ENCODE peak calls at places on chromosomes 1 and 21, in five cellular contexts. D, K, C, F and B are unnamed samples.
A peak's percentile ranks its signal among the peaks of the same experiment; 100 is the strongest.

GRCh38 chr1:245810181-245810727 is 655.5 kb downstream of the KIF26B start:
- DNase-seq in D (peak; percentile 22), K (no peak), C (no peak), F (peak; percentile 25), B (no peak)

GRCh38 chr1:194104247-194104844 is 917.9 kb upstream of the B3GALT2 start:
- DNase-seq in D (no peak), K (no peak), C (no peak), F (no peak), B (no peak)

GRCh38 chr21:41970751-41971653 is 17.2 kb upstream of the C2CD2 start:
- DNase-seq in D (no peak), K (no peak), C (no peak), F (no peak), B (no peak)

GRCh38 chr1:98355656-98356384 is 305.7 kb upstream of the SNX7 start:
- DNase-seq in D (no peak), K (no peak), C (no peak), F (peak; percentile 74), B (no peak)

GRCh38 chr1:183760661-183761060 is 44.3 kb upstream of the RGL1 start:
- DNase-seq in D (no peak), K (no peak), C (no peak), F (no peak), B (no peak)

GRCh38 chr1:3905953-3906671 is 6.0 kb upstream of the C1orf174 start:
- DNase-seq in D (no peak), K (no peak), C (no peak), F (no peak), B (no peak)

GRCh38 chr21:45589686-45590245 is 47.5 kb upstream of the SLC19A1 start:
- DNase-seq in D (no peak), K (no peak), C (no peak), F (no peak), B (no peak)

GRCh38 chr1:230382060-230382491 is 44.1 kb downstream of the PGBD5 start:
- DNase-seq in D (peak; percentile 65), K (peak; percentile 37), C (no peak), F (peak; percentile 72), B (peak; percentile 21)

GRCh38 chr1:205541161-205541886 is 36.9 kb downstream of the CDK18 start:
- DNase-seq in D (no peak), K (no peak), C (no peak), F (no peak), B (no peak)

GRCh38 chr1:53681647-53682368 is 57.2 kb downstream of the GLIS1 start:
- DNase-seq in D (peak; percentile 32), K (peak; percentile 86), C (no peak), F (peak; percentile 71), B (peak; percentile 70)

GRCh38 chr21:41369915-41370839 is 8.3 kb downstream of the MX2 start:
- DNase-seq in D (no peak), K (no peak), C (no peak), F (no peak), B (no peak)

GRCh38 chr21:44496900-44497550 is 41.7 kb downstream of the LRRC3 start:
- DNase-seq in D (no peak), K (no peak), C (no peak), F (no peak), B (no peak)

GRCh38 chr1:160836561-160836960 is 26.1 kb downstream of the CD244 start:
- DNase-seq in D (no peak), K (no peak), C (no peak), F (no peak), B (no peak)

GRCh38 chr1:207807395-207808321 is 55.8 kb downstream of the CD46 start:
- DNase-seq in D (peak; percentile 65), K (no peak), C (no peak), F (no peak), B (no peak)

GRCh38 chr1:162388083-162388594 is 6.6 kb downstream of the C1orf226 start:
- DNase-seq in D (no peak), K (no peak), C (no peak), F (no peak), B (no peak)
- H3K4me1 ChIP-seq in D (peaks cover 3% of the 10 kb centered on the region), K (no peaks in the 10 kb centered on the region), C (peaks cover 38% of the 10 kb centered on the region), F (peaks cover 11% of the 10 kb centered on the region), B (no peaks in the 10 kb centered on the region)

DNA sequence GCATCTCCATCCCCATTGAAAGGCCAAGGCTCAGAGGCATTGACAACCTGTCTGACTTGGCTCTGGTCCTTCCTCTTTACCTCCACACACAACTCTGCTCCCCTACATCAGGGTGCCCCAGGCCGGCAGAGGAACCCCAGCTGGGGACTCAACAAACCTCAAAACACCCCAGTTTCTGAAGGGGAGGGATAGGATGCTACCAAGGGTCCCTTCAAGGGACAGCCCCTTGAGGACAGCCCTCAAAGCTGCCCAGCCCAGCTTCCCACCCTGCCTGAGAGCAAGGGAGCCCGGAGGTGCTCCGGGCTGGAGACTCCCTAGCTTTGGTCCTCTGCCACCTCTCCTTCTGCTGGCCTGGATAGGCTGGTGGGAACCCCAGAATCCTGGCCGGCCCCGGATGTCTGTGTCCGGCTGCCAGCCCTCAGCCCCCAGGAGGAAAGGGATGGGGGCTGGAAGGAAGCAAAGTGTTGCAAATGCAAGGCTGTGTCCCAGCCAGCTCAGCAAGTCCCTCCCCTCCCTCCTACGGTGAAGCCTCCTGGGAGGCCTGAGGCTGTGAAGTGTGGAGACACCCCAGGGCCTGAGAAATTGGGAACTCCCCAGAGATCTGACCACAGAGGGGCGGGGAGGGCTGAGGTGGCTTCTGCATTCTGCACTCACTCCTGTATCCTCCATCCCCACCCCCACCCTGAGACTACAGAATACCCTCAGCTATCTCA is 1.1 kb upstream of the MARCKSL1 start:
- DNase-seq in D (peak; percentile 65), K (no peak), C (no peak), F (peak; percentile 40), B (no peak)
- H3K4me3 ChIP-seq in D (no peak overlapping the region), K (no peak overlapping the region), C (no peak overlapping the region), F (no peak overlapping the region), B (no peak overlapping the region)

DNA sequence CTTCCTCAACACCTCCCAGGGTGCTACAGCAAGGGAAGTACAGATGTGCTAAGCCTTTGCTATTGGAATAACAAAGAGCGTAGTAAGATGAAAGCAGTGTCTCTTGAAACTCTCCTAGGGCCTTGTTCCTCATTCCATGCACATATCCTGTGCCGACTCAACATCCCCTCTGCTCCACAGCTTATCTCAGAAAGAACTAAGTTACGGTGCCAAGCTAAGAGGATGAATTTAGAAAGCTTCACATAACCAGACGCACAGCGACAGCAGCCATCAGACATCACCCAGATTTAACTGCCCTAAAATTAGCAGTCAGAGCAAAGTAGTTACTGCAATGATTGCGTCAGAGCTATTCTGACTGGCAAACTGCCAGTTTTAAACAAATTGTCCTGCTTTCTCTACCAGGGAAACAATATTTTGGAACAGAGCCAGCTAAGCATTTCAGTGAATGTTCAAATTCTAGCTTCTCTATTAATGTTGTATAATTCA is 9.5 kb downstream of the SIPA1L2 start:
- DNase-seq in D (peak; percentile 53), K (no peak), C (peak; percentile 86), F (peak; percentile 47), B (peak; percentile 64)
- H3K4me1 ChIP-seq in D (peaks cover 19% of the 10 kb centered on the region), K (peaks cover 3% of the 10 kb centered on the region), C (peaks cover 10% of the 10 kb centered on the region), F (peaks cover 29% of the 10 kb centered on the region), B (peaks cover 51% of the 10 kb centered on the region)

GRCh38 chr1:172589553-172589952 is 56.6 kb downstream of the SUCO start:
- DNase-seq in D (no peak), K (no peak), C (no peak), F (no peak), B (no peak)
- H3K4me3 ChIP-seq in D (no peak overlapping the region), K (no peak overlapping the region), C (no peak overlapping the region), F (peak overlapping the region; percentile 46), B (no peak overlapping the region)

DNA sequence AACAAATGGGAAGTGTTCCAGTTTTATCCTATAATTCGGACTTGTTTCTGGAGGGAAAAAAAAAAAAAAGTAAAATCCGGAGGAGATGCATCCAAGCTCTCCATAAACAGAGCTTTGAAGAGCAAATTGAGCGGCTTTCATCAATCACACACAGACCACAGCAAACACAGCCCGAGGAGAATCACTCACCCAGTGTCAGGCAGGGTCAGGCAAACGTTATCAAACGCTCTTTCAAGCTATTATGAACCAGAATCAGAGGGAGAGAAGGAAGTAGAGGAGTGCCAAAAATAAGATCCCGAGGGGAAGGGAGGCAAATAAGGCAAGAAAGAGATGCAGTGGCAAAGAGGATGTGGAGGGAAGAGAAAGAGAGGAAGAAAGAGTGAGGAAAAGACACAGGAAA is 188.3 kb upstream of the CAMK1G start:
- DNase-seq in D (no peak), K (no peak), C (no peak), F (no peak), B (no peak)
- H3K4me1 ChIP-seq in D (no peaks in the 10 kb centered on the region), K (peaks cover 3% of the 10 kb centered on the region), C (peaks cover 19% of the 10 kb centered on the region), F (peaks cover 34% of the 10 kb centered on the region), B (peaks cover 65% of the 10 kb centered on the region)

GRCh38 chr1:115090547-115090946 is 1.2 kb upstream of the TSPAN2 start:
- DNase-seq in D (no peak), K (no peak), C (no peak), F (no peak), B (no peak)
- H3K4me3 ChIP-seq in D (no peak overlapping the region), K (no peak overlapping the region), C (no peak overlapping the region), F (no peak overlapping the region), B (no peak overlapping the region)

GRCh38 chr1:26275580-26276431 is 4.1 kb upstream of the SH3BGRL3 start:
- DNase-seq in D (peak; percentile 87), K (peak; percentile 92), C (peak; percentile 92), F (peak; percentile 94), B (peak; percentile 88)
- H3K4me1 ChIP-seq in D (peaks cover 21% of the 10 kb centered on the region), K (no peaks in the 10 kb centered on the region), C (peaks cover 51% of the 10 kb centered on the region), F (peaks cover 63% of the 10 kb centered on the region), B (peaks cover 8% of the 10 kb centered on the region)

GRCh38 chr1:145886390-145886789 is 724 bp upstream of the ANKRD35 start:
- DNase-seq in D (no peak), K (no peak), C (no peak), F (no peak), B (no peak)
- H3K4me3 ChIP-seq in D (no peak overlapping the region), K (peak overlapping the region; percentile 97), C (peak overlapping the region; percentile 85), F (peak overlapping the region; percentile 75), B (peak overlapping the region; percentile 56)